ENCODE peak calls at places on chromosomes 16 and 17, in seven cellular contexts. H is heart left ventricle, X is suprapubic skin, M is IMR-90, Y is HCT116, Q is body of pancreas, L is esophagus squamous epithelium. D is an unnamed sample.

GRCh38 chr16:85752511-85753420 is 1.9 kb upstream of the C16orf74 start:
- DNase-seq in H (no peak), X (no peak), M (peak), Y (no peak), Q (peak), L (no peak), D (no peak)

GRCh38 chr17:56928586-56928985 is 14.7 kb upstream of the TRIM25 start:
- DNase-seq in H (no peak), X (no peak), M (no peak), Y (no peak), Q (no peak), L (no peak), D (no peak)

GRCh38 chr17:6070895-6071511 is 824 bp downstream of the WSCD1 start:
- DNase-seq in H (no peak), X (no peak), M (no peak), Y (no peak), Q (no peak), L (no peak), D (peak)

GRCh38 chr16:68695575-68695974 is 41.5 kb upstream of the CDH1 start:
- DNase-seq in H (no peak), X (no peak), M (no peak), Y (no peak), Q (no peak), L (no peak), D (no peak)

GRCh38 chr16:52546291-52546941 is 527 bp downstream of the TOX3 start:
- DNase-seq in H (no peak), X (no peak), M (no peak), Y (no peak), Q (no peak), L (no peak), D (no peak)

GRCh38 chr17:16886655-16887322 is 85.1 kb downstream of the TNFRSF13B start:
- DNase-seq in H (no peak), X (no peak), M (no peak), Y (no peak), Q (no peak), L (no peak), D (no peak)

GRCh38 chr17:50911450-50911849 is 45.3 kb upstream of the TOB1 start:
- DNase-seq in H (no peak), X (no peak), M (no peak), Y (no peak), Q (no peak), L (no peak), D (no peak)

GRCh38 chr17:69716571-69716970 is 302.1 kb downstream of the MAP2K6 start:
- DNase-seq in H (no peak), X (no peak), M (no peak), Y (no peak), Q (no peak), L (no peak), D (no peak)

GRCh38 chr17:4054446-4054845 is 88.4 kb downstream of the ZZEF1 start:
- DNase-seq in H (no peak), X (no peak), M (no peak), Y (no peak), Q (no peak), L (no peak), D (no peak)

GRCh38 chr17:17313350-17313991 is 10.3 kb downstream of the NT5M start:
- DNase-seq in H (peak), X (no peak), M (no peak), Y (peak), Q (peak), L (no peak), D (peak)

GRCh38 chr16:20396846-20397467 is 7.6 kb downstream of the PDILT start:
- DNase-seq in H (no peak), X (no peak), M (no peak), Y (no peak), Q (no peak), L (no peak), D (no peak)

GRCh38 chr17:83204230-83204725 is 124.9 kb downstream of the METRNL start:
- DNase-seq in H (no peak), X (no peak), M (no peak), Y (no peak), Q (no peak), L (no peak), D (no peak)

GRCh38 chr16:46914556-46915201 is 30.5 kb downstream of the GPT2 start:
- DNase-seq in H (no peak), X (no peak), M (no peak), Y (no peak), Q (no peak), L (no peak), D (no peak)

GRCh38 chr16:55875273-55875672 is at the start of gene CES5A:
- DNase-seq in H (no peak), X (no peak), M (no peak), Y (no peak), Q (no peak), L (no peak), D (no peak)

GRCh38 chr17:51481370-51481769 is 221.0 kb downstream of the UTP18 start:
- DNase-seq in H (no peak), X (no peak), M (no peak), Y (no peak), Q (no peak), L (no peak), D (no peak)

GRCh38 chr16:74724820-74725549 is 24.3 kb upstream of the MLKL start:
- DNase-seq in H (no peak), X (no peak), M (peak), Y (no peak), Q (no peak), L (no peak), D (no peak)

GRCh38 chr17:31533546-31534155 is 142.2 kb downstream of the RAB11FIP4 start:
- DNase-seq in H (peak), X (no peak), M (peak), Y (peak), Q (no peak), L (no peak), D (no peak)

GRCh38 chr16:73206306-73206705 is 158.4 kb upstream of the ZFHX3 start:
- DNase-seq in H (no peak), X (no peak), M (peak), Y (no peak), Q (no peak), L (no peak), D (no peak)

GRCh38 chr16:1929105-1929504 is 10.9 kb upstream of the HS3ST6 start:
- DNase-seq in H (no peak), X (no peak), M (no peak), Y (no peak), Q (peak), L (no peak), D (no peak)

GRCh38 chr17:80259642-80260535 is 763 bp upstream of the RNF213 start:
- DNase-seq in H (peak), X (no peak), M (peak), Y (no peak), Q (peak), L (no peak), D (peak)

GRCh38 chr17:29238133-29238850 is 8.4 kb upstream of the CRYBA1 start:
- DNase-seq in H (no peak), X (no peak), M (peak), Y (no peak), Q (no peak), L (no peak), D (no peak)

GRCh38 chr17:62780273-62780672 is 27.8 kb downstream of the MARCHF10 start:
- DNase-seq in H (peak), X (peak), M (no peak), Y (no peak), Q (peak), L (no peak), D (no peak)

GRCh38 chr16:88349153-88349902 is 33.4 kb upstream of the ZNF469 start:
- DNase-seq in H (no peak), X (no peak), M (no peak), Y (no peak), Q (no peak), L (no peak), D (no peak)

GRCh38 chr16:88387941-88388627 is 5.3 kb downstream of the ZNF469 start:
- DNase-seq in H (no peak), X (no peak), M (peak), Y (no peak), Q (peak), L (no peak), D (no peak)

GRCh38 chr17:78088529-78088928 is 40.0 kb downstream of the TMC6 start:
- DNase-seq in H (no peak), X (no peak), M (no peak), Y (no peak), Q (no peak), L (no peak), D (no peak)

GRCh38 chr17:3636908-3637373 is 381 bp downstream of the CTNS start:
- DNase-seq in H (no peak), X (no peak), M (no peak), Y (no peak), Q (no peak), L (no peak), D (no peak)

GRCh38 chr17:75110307-75110937 is 653 bp downstream of the ARMC7 start:
- DNase-seq in H (no peak), X (no peak), M (no peak), Y (no peak), Q (peak), L (no peak), D (no peak)

GRCh38 chr17:69539274-69539673 is 124.8 kb downstream of the MAP2K6 start:
- DNase-seq in H (no peak), X (no peak), M (no peak), Y (no peak), Q (no peak), L (no peak), D (no peak)

GRCh38 chr16:4373909-4374742 is 2.5 kb downstream of the VASN start:
- DNase-seq in H (peak), X (peak), M (peak), Y (no peak), Q (peak), L (no peak), D (peak)

GRCh38 chr17:4144411-4144747 is 1.4 kb downstream of the CYB5D2 start:
- DNase-seq in H (no peak), X (no peak), M (no peak), Y (no peak), Q (no peak), L (no peak), D (no peak)

GRCh38 chr17:17722081-17722905 is 41.0 kb downstream of the RAI1 start:
- DNase-seq in H (no peak), X (no peak), M (peak), Y (no peak), Q (no peak), L (no peak), D (no peak)

GRCh38 chr17:14464741-14465140 is 163.9 kb downstream of the HS3ST3B1 start:
- DNase-seq in H (no peak), X (no peak), M (peak), Y (no peak), Q (no peak), L (no peak), D (no peak)

GRCh38 chr17:41972571-41973411 is 6.2 kb downstream of the CNP start:
- DNase-seq in H (peak), X (no peak), M (no peak), Y (no peak), Q (peak), L (no peak), D (peak)

GRCh38 chr17:41968676-41969075 is 2.1 kb downstream of the CNP start:
- DNase-seq in H (no peak), X (no peak), M (no peak), Y (no peak), Q (no peak), L (no peak), D (no peak)

GRCh38 chr17:41973457-41973856 is 6.9 kb downstream of the CNP start:
- DNase-seq in H (no peak), X (no peak), M (no peak), Y (no peak), Q (peak), L (no peak), D (no peak)

GRCh38 chr17:41971721-41972523 is 5.3 kb downstream of the CNP start:
- DNase-seq in H (no peak), X (no peak), M (no peak), Y (no peak), Q (no peak), L (no peak), D (no peak)

DNA sequence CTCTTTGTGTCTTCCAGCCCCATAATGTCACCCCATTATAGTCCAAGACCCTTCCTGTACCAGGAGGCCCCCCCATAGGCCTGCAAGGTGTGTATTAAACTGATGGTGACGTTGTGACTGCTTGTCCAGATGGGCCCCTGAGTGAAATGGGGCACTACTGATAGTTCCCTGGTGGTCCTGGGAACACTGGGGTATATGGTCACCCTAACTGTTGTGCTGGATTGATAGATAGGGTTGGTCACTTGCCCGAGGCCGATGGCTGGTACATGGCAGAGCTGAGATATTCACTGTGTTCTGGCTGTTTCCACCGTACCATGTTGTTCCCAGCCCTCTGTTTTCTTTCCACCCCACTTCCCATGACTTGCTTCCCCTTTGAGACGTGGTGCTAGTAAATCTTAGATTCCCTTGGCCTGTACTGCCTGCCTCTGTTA is 4.3 kb downstream of the CNP start:
- DNase-seq in H (no peak), X (no peak), M (no peak), Y (no peak), Q (no peak), L (no peak), D (no peak)
- TF ChIP-seq POLR2A in H (no peak), X (no peak), M (no peak), Y (no peak), Q (no peak), L (no peak), D (no peak)

GRCh38 chr16:58265480-58266052 is 29.3 kb downstream of the PRSS54 start:
- DNase-seq in H (no peak), X (no peak), M (no peak), Y (no peak), Q (no peak), L (no peak), D (no peak)
- H3K27ac ChIP-seq in H (no peak), X (peak), M (peak), Y (peak), Q (no peak), L (no peak), D (no peak)

GRCh38 chr17:48596000-48596734 is 2.6 kb upstream of the HOXB5 start:
- DNase-seq in H (no peak), X (no peak), M (peak), Y (no peak), Q (no peak), L (no peak), D (no peak)
- H3K4me3 ChIP-seq in H (peak), X (peak), M (peak), Y (no peak), Q (no peak), L (no peak), D (no peak)

DNA sequence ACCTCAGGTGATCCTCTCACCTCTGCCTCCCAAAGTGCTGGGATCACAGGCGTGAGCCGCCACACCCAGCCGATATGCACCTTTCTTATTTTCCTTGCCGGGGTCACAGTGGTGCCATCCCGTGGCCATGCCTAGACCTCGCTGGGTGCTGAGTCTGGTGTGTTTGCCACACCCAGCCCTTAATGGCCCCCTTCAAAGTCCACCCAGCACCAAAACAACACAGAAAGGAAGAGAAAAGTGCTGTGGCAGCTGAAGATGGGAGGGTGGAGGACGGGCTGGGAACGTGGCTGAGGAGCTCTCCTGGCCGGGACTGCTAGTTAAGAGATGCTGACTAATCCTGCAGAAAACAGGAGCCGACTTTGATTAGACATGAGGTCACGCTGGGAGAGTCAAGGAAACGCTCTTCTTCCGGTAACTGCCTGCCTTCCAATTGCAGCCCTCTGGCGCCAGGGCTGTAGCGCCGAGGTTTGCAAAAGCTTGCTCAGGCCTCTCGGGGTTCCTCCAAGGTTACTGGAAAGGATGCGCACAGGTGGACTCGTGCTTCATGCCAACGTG is 10.9 kb downstream of the SLC43A2 start:
- DNase-seq in H (peak), X (no peak), M (peak), Y (peak), Q (no peak), L (no peak), D (no peak)
- TF ChIP-seq POLR2A in H (no peak), X (no peak), M (no peak), Y (no peak), Q (no peak), L (no peak), D (no peak)

GRCh38 chr17:55274371-55275255 is 9.9 kb downstream of the HLF start:
- DNase-seq in H (no peak), X (no peak), M (no peak), Y (no peak), Q (no peak), L (no peak), D (no peak)
- H3K27ac ChIP-seq in H (peak), X (peak), M (no peak), Y (no peak), Q (peak), L (peak), D (peak)

DNA sequence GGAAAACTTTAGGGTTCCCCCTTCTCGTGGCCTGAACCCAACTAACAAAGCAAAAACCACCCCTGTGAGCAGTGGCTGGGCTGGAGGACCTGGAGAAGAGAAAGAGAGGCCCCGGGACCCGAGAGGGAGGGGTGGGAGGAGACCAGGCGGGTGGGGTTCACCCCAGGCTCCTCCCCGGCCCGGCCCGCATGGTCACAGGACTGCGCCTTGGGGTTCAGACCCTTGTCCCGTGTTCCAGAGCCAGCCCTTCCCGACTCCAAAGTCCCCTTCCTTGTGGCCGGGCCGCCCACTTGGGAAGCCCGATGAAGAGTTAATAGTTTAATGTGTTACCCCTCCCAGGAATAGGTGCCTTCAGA is 852 bp downstream of the MARVELD3 start:
- DNase-seq in H (no peak), X (no peak), M (no peak), Y (peak), Q (peak), L (no peak), D (peak)
- H3K4me3 ChIP-seq in H (peak), X (peak), M (no peak), Y (peak), Q (peak), L (peak), D (peak)